ENCODE peak calls at places on chromosome 16, in nine cellular contexts. One of them, this sample, is unnamed.

GRCh38 chr16:55502801-55503366 is 6.0 kb upstream of the LPCAT2 start:
- ATAC-seq in heart left ventricle: peak
- ATAC-seq in upper lobe of right lung: peak
- ATAC-seq in activated CD8-positive, alpha-beta memory T cell treated with anti-CD3 and anti-CD28 coated beads, Interleukin-2, amount 10 ng/mL, durations not matched to agents 7 days and 5 days: no peak
- ATAC-seq in heart right ventricle: peak
- ATAC-seq in upper lobe of left lung: peak
- ATAC-seq in body of pancreas: peak
- ATAC-seq in naive thymus-derived CD8-positive, alpha-beta T cell: no peak
- ATAC-seq in T-cell: no peak
- ATAC-seq in this sample: no peak

GRCh38 chr16:30565526-30565925 is 6.0 kb downstream of the ZNF688 start:
- ATAC-seq in heart left ventricle: no peak
- ATAC-seq in upper lobe of right lung: no peak
- ATAC-seq in activated CD8-positive, alpha-beta memory T cell treated with anti-CD3 and anti-CD28 coated beads, Interleukin-2, amount 10 ng/mL, durations not matched to agents 7 days and 5 days: no peak
- ATAC-seq in heart right ventricle: no peak
- ATAC-seq in upper lobe of left lung: no peak
- ATAC-seq in body of pancreas: no peak
- ATAC-seq in naive thymus-derived CD8-positive, alpha-beta T cell: no peak
- ATAC-seq in T-cell: no peak
- ATAC-seq in this sample: no peak

GRCh38 chr16:52861614-52862022 is 191.1 kb downstream of the CHD9NB start:
- ATAC-seq in heart left ventricle: no peak
- ATAC-seq in upper lobe of right lung: peak
- ATAC-seq in activated CD8-positive, alpha-beta memory T cell treated with anti-CD3 and anti-CD28 coated beads, Interleukin-2, amount 10 ng/mL, durations not matched to agents 7 days and 5 days: no peak
- ATAC-seq in heart right ventricle: no peak
- ATAC-seq in upper lobe of left lung: no peak
- ATAC-seq in body of pancreas: no peak
- ATAC-seq in naive thymus-derived CD8-positive, alpha-beta T cell: no peak
- ATAC-seq in T-cell: no peak
- ATAC-seq in this sample: no peak

GRCh38 chr16:69084301-69084700 is 21.2 kb upstream of the HAS3 start:
- ATAC-seq in heart left ventricle: no peak
- ATAC-seq in upper lobe of right lung: no peak
- ATAC-seq in activated CD8-positive, alpha-beta memory T cell treated with anti-CD3 and anti-CD28 coated beads, Interleukin-2, amount 10 ng/mL, durations not matched to agents 7 days and 5 days: no peak
- ATAC-seq in heart right ventricle: no peak
- ATAC-seq in upper lobe of left lung: no peak
- ATAC-seq in body of pancreas: no peak
- ATAC-seq in naive thymus-derived CD8-positive, alpha-beta T cell: no peak
- ATAC-seq in T-cell: no peak
- ATAC-seq in this sample: no peak

GRCh38 chr16:73037845-73038570 is 9.9 kb downstream of the ZFHX3 start:
- ATAC-seq in heart left ventricle: no peak
- ATAC-seq in upper lobe of right lung: no peak
- ATAC-seq in activated CD8-positive, alpha-beta memory T cell treated with anti-CD3 and anti-CD28 coated beads, Interleukin-2, amount 10 ng/mL, durations not matched to agents 7 days and 5 days: no peak
- ATAC-seq in heart right ventricle: no peak
- ATAC-seq in upper lobe of left lung: no peak
- ATAC-seq in body of pancreas: no peak
- ATAC-seq in naive thymus-derived CD8-positive, alpha-beta T cell: no peak
- ATAC-seq in T-cell: no peak
- ATAC-seq in this sample: no peak

GRCh38 chr16:86800914-86801313 is 222.6 kb downstream of the FOXL1 start:
- ATAC-seq in heart left ventricle: no peak
- ATAC-seq in upper lobe of right lung: no peak
- ATAC-seq in activated CD8-positive, alpha-beta memory T cell treated with anti-CD3 and anti-CD28 coated beads, Interleukin-2, amount 10 ng/mL, durations not matched to agents 7 days and 5 days: no peak
- ATAC-seq in heart right ventricle: no peak
- ATAC-seq in upper lobe of left lung: no peak
- ATAC-seq in body of pancreas: no peak
- ATAC-seq in naive thymus-derived CD8-positive, alpha-beta T cell: no peak
- ATAC-seq in T-cell: no peak
- ATAC-seq in this sample: no peak

GRCh38 chr16:73037331-73037745 is 10.6 kb downstream of the ZFHX3 start:
- ATAC-seq in heart left ventricle: peak
- ATAC-seq in upper lobe of right lung: peak
- ATAC-seq in activated CD8-positive, alpha-beta memory T cell treated with anti-CD3 and anti-CD28 coated beads, Interleukin-2, amount 10 ng/mL, durations not matched to agents 7 days and 5 days: no peak
- ATAC-seq in heart right ventricle: peak
- ATAC-seq in upper lobe of left lung: no peak
- ATAC-seq in body of pancreas: peak
- ATAC-seq in naive thymus-derived CD8-positive, alpha-beta T cell: no peak
- ATAC-seq in T-cell: no peak
- ATAC-seq in this sample: no peak

GRCh38 chr16:46731691-46732555 is 16.2 kb downstream of the MYLK3 start:
- ATAC-seq in heart left ventricle: peak
- ATAC-seq in upper lobe of right lung: no peak
- ATAC-seq in activated CD8-positive, alpha-beta memory T cell treated with anti-CD3 and anti-CD28 coated beads, Interleukin-2, amount 10 ng/mL, durations not matched to agents 7 days and 5 days: no peak
- ATAC-seq in heart right ventricle: peak
- ATAC-seq in upper lobe of left lung: no peak
- ATAC-seq in body of pancreas: no peak
- ATAC-seq in naive thymus-derived CD8-positive, alpha-beta T cell: no peak
- ATAC-seq in T-cell: no peak
- ATAC-seq in this sample: no peak

GRCh38 chr16:19001788-19002187 is 18.1 kb downstream of the TMC7 start:
- ATAC-seq in heart left ventricle: no peak
- ATAC-seq in upper lobe of right lung: no peak
- ATAC-seq in activated CD8-positive, alpha-beta memory T cell treated with anti-CD3 and anti-CD28 coated beads, Interleukin-2, amount 10 ng/mL, durations not matched to agents 7 days and 5 days: no peak
- ATAC-seq in heart right ventricle: no peak
- ATAC-seq in upper lobe of left lung: no peak
- ATAC-seq in body of pancreas: peak
- ATAC-seq in naive thymus-derived CD8-positive, alpha-beta T cell: no peak
- ATAC-seq in T-cell: no peak
- ATAC-seq in this sample: no peak

GRCh38 chr16:56401482-56401881 is 23.9 kb downstream of the AMFR start:
- ATAC-seq in heart left ventricle: no peak
- ATAC-seq in upper lobe of right lung: peak
- ATAC-seq in activated CD8-positive, alpha-beta memory T cell treated with anti-CD3 and anti-CD28 coated beads, Interleukin-2, amount 10 ng/mL, durations not matched to agents 7 days and 5 days: peak
- ATAC-seq in heart right ventricle: no peak
- ATAC-seq in upper lobe of left lung: peak
- ATAC-seq in body of pancreas: no peak
- ATAC-seq in naive thymus-derived CD8-positive, alpha-beta T cell: peak
- ATAC-seq in T-cell: no peak
- ATAC-seq in this sample: no peak

This sample was measured in activated CD4-positive, CD25-positive, alpha-beta regulatory T cell treated with anti-CD3 and anti-CD28 coated beads, Interleukin-2, amount 50 U/mL, for 24 hours.